ENCODE peak calls at places on chromosome 21, in five cellular contexts. P is neural progenitor cell, I is HS-5, J is heart right ventricle, M is left ventricle myocardium superior. D is an unnamed sample.

GRCh38 chr21:30842990-30843389 is 13.4 kb upstream of the KRTAP7-1 start:
- DNase-seq in P (no peak), I (no peak), J (no peak), M (no peak), D (no peak)

GRCh38 chr21:32726742-32727477 is 903 bp downstream of the SYNJ1 start:
- DNase-seq in P (peak), I (no peak), J (peak), M (no peak), D (peak)

GRCh38 chr21:40242586-40242985 is 375.3 kb downstream of the PCP4 start:
- DNase-seq in P (no peak), I (no peak), J (no peak), M (no peak), D (no peak)

GRCh38 chr21:26732442-26733221 is 112.6 kb downstream of the ADAMTS1 start:
- DNase-seq in P (peak), I (no peak), J (peak), M (peak), D (peak)

GRCh38 chr21:40846566-40847411 is at the start of gene DSCAM:
- DNase-seq in P (peak), I (no peak), J (no peak), M (no peak), D (peak)

GRCh38 chr21:15741510-15741909 is 11.7 kb downstream of the USP25 start:
- DNase-seq in P (no peak), I (no peak), J (no peak), M (no peak), D (no peak)

GRCh38 chr21:44530221-44530902 is 9.6 kb downstream of the KRTAP10-1 start:
- DNase-seq in P (no peak), I (no peak), J (no peak), M (peak), D (no peak)

GRCh38 chr21:36854391-36854790 is 112.1 kb downstream of the HLCS start:
- DNase-seq in P (peak), I (no peak), J (peak), M (no peak), D (no peak)

GRCh38 chr21:45084881-45085536 is 10.6 kb downstream of the ADARB1 start:
- DNase-seq in P (no peak), I (no peak), J (no peak), M (no peak), D (no peak)

GRCh38 chr21:45995686-45996179 is 14.2 kb downstream of the COL6A1 start:
- DNase-seq in P (no peak), I (no peak), J (peak), M (peak), D (no peak)

GRCh38 chr21:34154878-34155277 is 81.5 kb downstream of the MRPS6 start:
- DNase-seq in P (no peak), I (no peak), J (no peak), M (no peak), D (no peak)

GRCh38 chr21:26405735-26406361 is 167.2 kb downstream of the CYYR1 start:
- DNase-seq in P (peak), I (no peak), J (no peak), M (no peak), D (no peak)